ENCODE peak calls at places on chromosomes 2 and 18, in ten cellular contexts. H is T-helper 2 cell treated with Interferon-gamma antibody and Interleukin-4, amounts not matched to agents 5 μg/mL and 100 μg/mL, for 36 hours; K is nephron progenitor cell; U is DMS53; V is ELR; F is GM10248; M is activated T-cell treated with anti-CD3 and anti-CD28 coated beads for 1 hour; Q is LoVo; A is epithelial cell of esophagus; I is activated T-helper 9 cell treated with anti-CD3 and anti-CD28 coated beads, Interleukin-2, amount 50 U/mL, for 16 hours. W is an unnamed sample.

GRCh38 chr2:202373490-202373889 is 2.6 kb upstream of the BMPR2 start:
- DNase-seq in H (no peak), K (no peak), U (no peak), V (peak), F (no peak), M (no peak), Q (no peak), A (peak), I (no peak), W (peak)

GRCh38 chr2:208147008-208147407 is 1.1 kb upstream of the CRYGB start:
- DNase-seq in H (no peak), K (no peak), U (no peak), V (no peak), F (no peak), M (no peak), Q (no peak), A (no peak), I (no peak), W (no peak)

GRCh38 chr2:182649316-182649715 is 66.7 kb upstream of the DNAJC10 start:
- DNase-seq in H (no peak), K (peak), U (peak), V (peak), F (peak), M (no peak), Q (no peak), A (peak), I (no peak), W (peak)

GRCh38 chr2:85368921-85369320 is 14.4 kb downstream of the ELMOD3 start:
- DNase-seq in H (no peak), K (no peak), U (no peak), V (no peak), F (no peak), M (no peak), Q (no peak), A (no peak), I (no peak), W (no peak)

GRCh38 chr2:30214064-30214463 is 17.3 kb upstream of the LBH start:
- DNase-seq in H (no peak), K (no peak), U (no peak), V (no peak), F (no peak), M (no peak), Q (no peak), A (no peak), I (no peak), W (no peak)

GRCh38 chr2:75276093-75277055 is 77.1 kb upstream of the TACR1 start:
- DNase-seq in H (no peak), K (no peak), U (no peak), V (peak), F (no peak), M (no peak), Q (no peak), A (peak), I (no peak), W (peak)

GRCh38 chr2:178761759-178762371 is 45.4 kb downstream of the TTN start:
- DNase-seq in H (no peak), K (peak), U (peak), V (peak), F (peak), M (no peak), Q (peak), A (peak), I (no peak), W (peak)

GRCh38 chr2:111707700-111708099 is 176.3 kb downstream of the ANAPC1 start:
- DNase-seq in H (no peak), K (no peak), U (no peak), V (no peak), F (no peak), M (no peak), Q (no peak), A (no peak), I (no peak), W (no peak)

GRCh38 chr2:172991036-172991435 is 84.6 kb upstream of the MAP3K20 start:
- DNase-seq in H (no peak), K (no peak), U (no peak), V (no peak), F (no peak), M (no peak), Q (no peak), A (no peak), I (no peak), W (no peak)

GRCh38 chr2:182897137-182897536 is 30.7 kb upstream of the FRZB start:
- DNase-seq in H (no peak), K (no peak), U (no peak), V (peak), F (no peak), M (no peak), Q (no peak), A (peak), I (no peak), W (peak)

GRCh38 chr2:96578731-96579130 is 42.2 kb downstream of the ARID5A start:
- DNase-seq in H (no peak), K (no peak), U (no peak), V (no peak), F (no peak), M (no peak), Q (no peak), A (no peak), I (no peak), W (no peak)

GRCh38 chr2:165909466-165909865 is 44.1 kb downstream of the TTC21B start:
- DNase-seq in H (no peak), K (no peak), U (no peak), V (peak), F (no peak), M (no peak), Q (no peak), A (no peak), I (no peak), W (no peak)

GRCh38 chr18:79628416-79629248 is 51.0 kb upstream of the CTDP1 start:
- DNase-seq in H (no peak), K (no peak), U (no peak), V (no peak), F (no peak), M (no peak), Q (no peak), A (no peak), I (no peak), W (no peak)

GRCh38 chr2:85846411-85846810 is 42.4 kb downstream of the ST3GAL5 start:
- DNase-seq in H (no peak), K (no peak), U (no peak), V (peak), F (no peak), M (no peak), Q (no peak), A (peak), I (no peak), W (no peak)

GRCh38 chr2:168744844-168745243 is 57.6 kb upstream of the NOSTRIN start:
- DNase-seq in H (no peak), K (no peak), U (no peak), V (no peak), F (no peak), M (no peak), Q (no peak), A (peak), I (no peak), W (no peak)

GRCh38 chr2:23505984-23506380 is 121.0 kb downstream of the KLHL29 start:
- DNase-seq in H (no peak), K (no peak), U (no peak), V (no peak), F (no peak), M (no peak), Q (no peak), A (peak), I (no peak), W (no peak)

GRCh38 chr2:31081497-31081896 is 56.7 kb downstream of the GALNT14 start:
- DNase-seq in H (no peak), K (no peak), U (no peak), V (no peak), F (no peak), M (no peak), Q (no peak), A (no peak), I (no peak), W (no peak)

GRCh38 chr2:221518937-221519635 is 53.0 kb downstream of the EPHA4 start:
- DNase-seq in H (peak), K (no peak), U (no peak), V (no peak), F (no peak), M (no peak), Q (peak), A (no peak), I (no peak), W (no peak)

GRCh38 chr2:26333286-26333685 is 12.7 kb upstream of the SELENOI start:
- DNase-seq in H (no peak), K (no peak), U (peak), V (no peak), F (no peak), M (no peak), Q (no peak), A (no peak), I (no peak), W (no peak)

GRCh38 chr18:62634991-62635630 is 80.2 kb upstream of the PHLPP1 start:
- DNase-seq in H (no peak), K (no peak), U (peak), V (peak), F (no peak), M (no peak), Q (peak), A (peak), I (no peak), W (no peak)

GRCh38 chr18:55427951-55428350 is 160.0 kb downstream of the TCF4 start:
- DNase-seq in H (no peak), K (no peak), U (no peak), V (no peak), F (no peak), M (no peak), Q (no peak), A (no peak), I (no peak), W (no peak)

GRCh38 chr2:61732787-61733186 is 121.1 kb downstream of the FAM161A start:
- DNase-seq in H (no peak), K (no peak), U (no peak), V (no peak), F (no peak), M (no peak), Q (no peak), A (no peak), I (no peak), W (no peak)

GRCh38 chr2:8543065-8543411 is 138.8 kb upstream of the ID2 start:
- DNase-seq in H (no peak), K (no peak), U (no peak), V (no peak), F (no peak), M (no peak), Q (no peak), A (no peak), I (peak), W (no peak)

GRCh38 chr2:231563378-231563961 is 29.2 kb upstream of the TEX44 start:
- DNase-seq in H (peak), K (peak), U (peak), V (peak), F (peak), M (no peak), Q (peak), A (peak), I (no peak), W (peak)

GRCh38 chr2:31940920-31941319 is 69.9 kb downstream of the MEMO1 start:
- DNase-seq in H (no peak), K (no peak), U (no peak), V (no peak), F (no peak), M (no peak), Q (no peak), A (peak), I (no peak), W (no peak)

GRCh38 chr18:74485860-74486849 is 10.0 kb upstream of the CNDP2 start:
- DNase-seq in H (no peak), K (no peak), U (peak), V (no peak), F (no peak), M (no peak), Q (no peak), A (no peak), I (no peak), W (no peak)

GRCh38 chr2:16650287-16651249 is 15.1 kb downstream of the CYRIA start:
- DNase-seq in H (no peak), K (no peak), U (no peak), V (peak), F (no peak), M (no peak), Q (no peak), A (peak), I (no peak), W (peak)

GRCh38 chr2:227214622-227215041 is 50.2 kb downstream of the COL4A3 start:
- DNase-seq in H (no peak), K (no peak), U (no peak), V (no peak), F (no peak), M (no peak), Q (no peak), A (no peak), I (no peak), W (no peak)

GRCh38 chr2:203687161-203687560 is 19.3 kb upstream of the CD28 start:
- DNase-seq in H (no peak), K (no peak), U (no peak), V (peak), F (no peak), M (no peak), Q (no peak), A (peak), I (no peak), W (no peak)

GRCh38 chr2:96631804-96632435 is 6.2 kb downstream of the KANSL3 start:
- DNase-seq in H (no peak), K (no peak), U (peak), V (peak), F (no peak), M (no peak), Q (no peak), A (peak), I (no peak), W (peak)

GRCh38 chr18:79260510-79260909 is 135.2 kb upstream of the NFATC1 start:
- DNase-seq in H (no peak), K (no peak), U (no peak), V (no peak), F (no peak), M (no peak), Q (no peak), A (no peak), I (no peak), W (no peak)

GRCh38 chr2:26344581-26345283 is 1.2 kb upstream of the SELENOI start:
- DNase-seq in H (no peak), K (no peak), U (peak), V (peak), F (no peak), M (no peak), Q (peak), A (peak), I (no peak), W (peak)

GRCh38 chr18:11464129-11464528 is 145.3 kb upstream of the SLC35G4 start:
- DNase-seq in H (no peak), K (no peak), U (no peak), V (no peak), F (no peak), M (no peak), Q (no peak), A (no peak), I (no peak), W (no peak)

GRCh38 chr2:223510713-223511112 is 91.4 kb downstream of the SCG2 start:
- DNase-seq in H (no peak), K (no peak), U (no peak), V (no peak), F (no peak), M (no peak), Q (no peak), A (no peak), I (no peak), W (no peak)